ENCODE peak calls at places on chromosomes 7 and 10, in five cellular contexts. G is glutamatergic neuron, Q is coronary artery, J is tibial nerve, L is osteocyte. K is an unnamed sample.

GRCh38 chr10:123908379-123908778 is 16.8 kb upstream of the CPXM2 start:
- DNase-seq in G (no peak), Q (no peak), J (no peak), L (no peak), K (no peak)

GRCh38 chr7:139034336-139034735 is 1.5 kb downstream of the ZC3HAV1L start:
- DNase-seq in G (no peak), Q (no peak), J (no peak), L (no peak), K (no peak)

GRCh38 chr7:143183024-143183423 is at the start of gene TAS2R39:
- DNase-seq in G (no peak), Q (no peak), J (no peak), L (no peak), K (no peak)

GRCh38 chr10:27822286-27822685 is 76.7 kb upstream of the MKX start:
- DNase-seq in G (no peak), Q (no peak), J (no peak), L (no peak), K (no peak)

GRCh38 chr7:94449151-94449725 is 54.5 kb downstream of the COL1A2 start:
- DNase-seq in G (no peak), Q (no peak), J (no peak), L (no peak), K (no peak)

GRCh38 chr10:119595715-119596515 is 849 bp downstream of the TIAL1 start:
- DNase-seq in G (peak; percentile 31), Q (peak; percentile 80), J (no peak), L (no peak), K (peak; percentile 6)

GRCh38 chr7:87480386-87480785 is 4.9 kb upstream of the ABCB4 start:
- DNase-seq in G (no peak), Q (no peak), J (no peak), L (no peak), K (no peak)

GRCh38 chr10:6348091-6348862 is 145.5 kb downstream of the PFKFB3 start:
- DNase-seq in G (no peak), Q (no peak), J (no peak), L (peak; percentile 49), K (no peak)

GRCh38 chr7:36338256-36338655 is 51.4 kb upstream of the ANLN start:
- DNase-seq in G (no peak), Q (no peak), J (no peak), L (no peak), K (no peak)

GRCh38 chr10:35214607-35215020 is 88.0 kb downstream of the CREM start:
- DNase-seq in G (no peak), Q (no peak), J (no peak), L (no peak), K (no peak)

GRCh38 chr10:47047127-47047504 is 135.9 kb downstream of the PTPN20 start:
- DNase-seq in G (no peak), Q (peak; percentile 66), J (no peak), L (no peak), K (no peak)

GRCh38 chr7:43384585-43385308 is 198.2 kb upstream of the STK17A start:
- DNase-seq in G (no peak), Q (no peak), J (no peak), L (no peak), K (no peak)

GRCh38 chr7:50159154-50159553 is 66.1 kb upstream of the ZPBP start:
- DNase-seq in G (no peak), Q (no peak), J (no peak), L (no peak), K (no peak)

GRCh38 chr7:101271021-101271420 is 26.1 kb upstream of the FIS1 start:
- DNase-seq in G (no peak), Q (no peak), J (no peak), L (no peak), K (no peak)

GRCh38 chr7:101269664-101270063 is 24.8 kb upstream of the FIS1 start:
- DNase-seq in G (no peak), Q (no peak), J (no peak), L (no peak), K (no peak)

DNA sequence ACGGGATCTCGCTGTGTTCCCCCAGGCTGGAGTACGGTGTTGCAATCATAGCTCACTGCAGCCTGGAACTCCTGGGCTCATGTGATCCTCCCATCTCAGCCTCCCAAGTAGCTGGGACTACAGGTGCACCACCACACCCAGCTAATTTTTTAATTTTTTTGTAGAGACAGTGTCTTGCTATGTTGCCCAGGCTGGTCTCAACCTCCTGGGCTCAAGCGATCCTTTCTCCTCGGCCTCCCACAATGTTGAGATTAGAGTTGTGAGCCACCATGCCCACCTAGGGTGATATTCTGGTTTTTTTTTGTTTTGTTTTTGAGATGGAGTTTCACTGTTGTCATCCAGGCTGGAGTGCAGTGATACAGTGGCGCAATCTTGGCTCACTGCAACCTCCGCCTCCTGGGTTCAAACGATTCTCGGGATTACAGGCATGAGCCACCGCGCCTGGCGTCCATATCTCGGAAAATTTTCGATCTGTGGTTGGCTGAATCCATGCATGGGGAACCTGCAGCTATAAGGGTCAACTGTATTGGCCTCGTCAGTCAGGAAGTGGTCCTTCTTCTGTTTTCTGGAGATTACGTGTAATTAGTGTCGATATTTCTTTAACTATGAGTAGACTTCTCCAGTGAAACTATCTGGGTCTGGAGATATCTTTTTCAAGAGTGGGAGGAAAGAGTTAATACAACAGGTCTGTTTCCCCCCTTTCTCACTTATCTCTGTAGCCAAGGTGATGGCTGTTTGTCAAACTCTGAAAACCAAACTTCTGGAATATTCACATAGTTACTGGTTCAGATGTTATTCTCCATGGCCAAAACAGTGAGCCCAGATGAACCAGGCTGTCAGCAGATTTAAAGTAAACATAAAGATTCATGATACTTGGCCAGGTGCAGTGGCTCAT is 21.0 kb upstream of the FIS1 start:
- DNase-seq in G (no peak), Q (no peak), J (no peak), L (no peak), K (no peak)
- TF ChIP-seq CTCF in G (no peak), Q (no peak), J (no peak), L (no peak), K (no peak)

GRCh38 chr7:131943211-131943610 is 386.8 kb upstream of the PODXL start:
- DNase-seq in G (no peak), Q (no peak), J (no peak), L (no peak), K (no peak)

GRCh38 chr7:131945948-131946525 is 389.6 kb upstream of the PODXL start:
- DNase-seq in G (no peak), Q (no peak), J (no peak), L (peak; percentile 62), K (no peak)

GRCh38 chr7:131944556-131945069 is 388.2 kb upstream of the PODXL start:
- DNase-seq in G (no peak), Q (no peak), J (no peak), L (peak; percentile 75), K (no peak)

GRCh38 chr7:131943616-131944015 is 387.2 kb upstream of the PODXL start:
- DNase-seq in G (no peak), Q (no peak), J (no peak), L (peak; percentile 57), K (no peak)

GRCh38 chr7:131945313-131945831 is 388.9 kb upstream of the PODXL start:
- DNase-seq in G (peak; percentile 87), Q (no peak), J (no peak), L (peak; percentile 88), K (peak; percentile 66)
- TF ChIP-seq CTCF in G (peak; percentile 93), Q (peak; percentile 79), J (peak; percentile 77), L (peak; percentile 99), K (peak; percentile 85)

DNA sequence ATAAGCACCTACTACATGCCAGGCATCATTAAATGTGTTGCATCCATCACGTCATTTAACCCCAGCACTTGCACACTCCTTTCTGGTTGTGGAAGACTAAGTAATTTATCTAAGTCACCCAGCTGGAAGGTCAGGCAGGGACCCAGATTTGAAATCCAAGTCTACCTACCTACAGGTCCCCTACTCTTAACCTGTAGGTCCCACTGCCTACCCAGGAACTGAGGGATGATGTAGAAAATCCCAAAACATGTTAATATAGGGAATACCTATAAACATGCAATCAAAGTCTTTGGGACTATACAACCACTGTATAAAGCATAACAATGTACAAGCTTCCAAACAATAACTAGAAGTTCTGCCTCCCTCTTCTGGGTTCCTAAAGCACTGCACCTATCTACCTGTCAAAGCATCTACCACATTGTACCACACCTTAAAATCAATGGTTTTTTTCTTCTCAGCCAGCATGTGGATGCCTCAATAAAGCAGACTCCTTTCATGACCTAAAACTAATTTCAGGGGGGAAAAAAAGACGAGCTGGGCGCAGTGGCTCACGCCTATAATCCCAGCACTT is 5.6 kb downstream of the IL6 start:
- DNase-seq in G (no peak), Q (no peak), J (no peak), L (no peak), K (peak; percentile 67)
- TF ChIP-seq CTCF in G (no peak), Q (no peak), J (no peak), L (peak; percentile 50), K (peak; percentile 69)

DNA sequence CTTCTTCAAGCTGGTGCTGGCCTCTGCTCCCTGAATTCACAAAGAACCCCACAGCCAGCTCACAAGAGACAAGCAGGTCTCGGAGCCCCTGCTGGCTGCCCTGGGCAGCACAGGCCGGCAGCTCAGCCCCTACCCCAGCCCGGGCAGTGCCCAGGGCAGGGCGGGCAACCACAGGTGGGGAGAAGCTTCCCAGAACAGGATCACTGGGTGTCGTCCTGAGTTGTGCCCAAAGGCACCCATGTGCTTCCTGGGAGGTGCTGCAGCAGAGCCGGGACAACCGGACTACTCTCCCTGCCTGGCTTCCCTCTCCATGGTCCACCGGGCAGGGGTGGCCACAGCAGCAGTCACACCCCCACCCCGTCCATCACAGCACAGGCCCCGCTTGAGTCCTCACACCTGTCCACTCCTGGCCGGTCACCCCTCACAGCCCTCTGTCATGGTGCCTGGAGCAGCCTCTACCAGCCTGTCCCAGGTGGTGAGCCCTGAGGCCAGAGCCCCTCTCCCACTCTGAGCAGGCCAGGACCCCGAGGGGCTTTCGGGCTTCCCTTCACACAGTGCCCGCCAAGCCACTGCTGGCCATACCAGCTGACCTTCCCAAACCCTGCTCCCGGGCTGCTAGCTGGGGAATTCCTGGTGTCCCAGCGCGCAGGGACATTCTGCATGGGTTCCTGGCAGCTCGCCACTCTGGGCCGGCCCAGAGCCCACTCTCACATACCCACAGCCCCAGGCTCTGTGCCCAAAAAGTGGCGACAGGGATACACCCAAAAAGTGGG is 3.1 kb downstream of the RASGEF1A start:
- DNase-seq in G (peak; percentile 41), Q (peak; percentile 54), J (no peak), L (peak; percentile 81), K (peak; percentile 28)
- TF ChIP-seq CTCF in G (peak; percentile 67), Q (no peak), J (no peak), L (peak; percentile 30), K (peak; percentile 43)

GRCh38 chr10:97188234-97188847 is 2.6 kb upstream of the SLIT1 start:
- DNase-seq in G (no peak), Q (no peak), J (no peak), L (no peak), K (no peak)
- TF ChIP-seq CTCF in G (no peak), Q (no peak), J (no peak), L (no peak), K (no peak)

GRCh38 chr7:17944720-17945119 is 4.4 kb upstream of the SNX13 start:
- DNase-seq in G (no peak), Q (no peak), J (no peak), L (no peak), K (no peak)
- TF ChIP-seq CTCF in G (peak; percentile 46), Q (no peak), J (no peak), L (no peak), K (no peak)

K was measured in Calu3.